ENCODE peak calls at places on chromosomes 4 and X, in nine cellular contexts. One of them, this sample, is unnamed.

GRCh38 chr4:67020079-67020807 is 525.1 kb downstream of the CENPC start:
- DNase-seq in GM12878: no peak
- DNase-seq in DND-41: no peak
- DNase-seq in fibroblast of villous mesenchyme: no peak
- DNase-seq in endothelial cell: no peak
- DNase-seq in dorsolateral prefrontal cortex: no peak
- DNase-seq in heart right ventricle: no peak
- DNase-seq in cardiac fibroblast: peak
- DNase-seq in upper lobe of right lung: no peak
- DNase-seq in this sample: no peak

GRCh38 chr4:52107745-52108144 is 56.6 kb downstream of the SPATA18 start:
- DNase-seq in GM12878: no peak
- DNase-seq in DND-41: no peak
- DNase-seq in fibroblast of villous mesenchyme: no peak
- DNase-seq in endothelial cell: no peak
- DNase-seq in dorsolateral prefrontal cortex: no peak
- DNase-seq in heart right ventricle: no peak
- DNase-seq in cardiac fibroblast: no peak
- DNase-seq in upper lobe of right lung: no peak
- DNase-seq in this sample: no peak

GRCh38 chr4:140027135-140027534 is 126.8 kb downstream of the MAML3 start:
- DNase-seq in GM12878: no peak
- DNase-seq in DND-41: no peak
- DNase-seq in fibroblast of villous mesenchyme: no peak
- DNase-seq in endothelial cell: no peak
- DNase-seq in dorsolateral prefrontal cortex: no peak
- DNase-seq in heart right ventricle: no peak
- DNase-seq in cardiac fibroblast: no peak
- DNase-seq in upper lobe of right lung: no peak
- DNase-seq in this sample: no peak

GRCh38 chr4:7414046-7414445 is 20.7 kb downstream of the PSAPL1 start:
- DNase-seq in GM12878: no peak
- DNase-seq in DND-41: no peak
- DNase-seq in fibroblast of villous mesenchyme: no peak
- DNase-seq in endothelial cell: no peak
- DNase-seq in dorsolateral prefrontal cortex: no peak
- DNase-seq in heart right ventricle: no peak
- DNase-seq in cardiac fibroblast: no peak
- DNase-seq in upper lobe of right lung: peak
- DNase-seq in this sample: peak

GRCh38 chrX:31227250-31227649 is 155.4 kb upstream of the FTHL17 start:
- DNase-seq in GM12878: no peak
- DNase-seq in DND-41: no peak
- DNase-seq in fibroblast of villous mesenchyme: no peak
- DNase-seq in endothelial cell: no peak
- DNase-seq in dorsolateral prefrontal cortex: no peak
- DNase-seq in heart right ventricle: no peak
- DNase-seq in cardiac fibroblast: peak
- DNase-seq in upper lobe of right lung: no peak
- DNase-seq in this sample: no peak

GRCh38 chr4:128823025-128823661 is 13.6 kb downstream of the JADE1 start:
- DNase-seq in GM12878: no peak
- DNase-seq in DND-41: no peak
- DNase-seq in fibroblast of villous mesenchyme: peak
- DNase-seq in endothelial cell: no peak
- DNase-seq in dorsolateral prefrontal cortex: no peak
- DNase-seq in heart right ventricle: no peak
- DNase-seq in cardiac fibroblast: peak
- DNase-seq in upper lobe of right lung: no peak
- DNase-seq in this sample: no peak

GRCh38 chr4:18067031-18067430 is 45.5 kb upstream of the LCORL start:
- DNase-seq in GM12878: no peak
- DNase-seq in DND-41: no peak
- DNase-seq in fibroblast of villous mesenchyme: no peak
- DNase-seq in endothelial cell: no peak
- DNase-seq in dorsolateral prefrontal cortex: no peak
- DNase-seq in heart right ventricle: no peak
- DNase-seq in cardiac fibroblast: no peak
- DNase-seq in upper lobe of right lung: no peak
- DNase-seq in this sample: no peak

GRCh38 chrX:119984652-119985051 is 41.1 kb upstream of the NKAP start:
- DNase-seq in GM12878: no peak
- DNase-seq in DND-41: no peak
- DNase-seq in fibroblast of villous mesenchyme: no peak
- DNase-seq in endothelial cell: no peak
- DNase-seq in dorsolateral prefrontal cortex: no peak
- DNase-seq in heart right ventricle: no peak
- DNase-seq in cardiac fibroblast: no peak
- DNase-seq in upper lobe of right lung: no peak
- DNase-seq in this sample: no peak

GRCh38 chrX:39613508-39613921 is 484.2 kb downstream of the BCOR start:
- DNase-seq in GM12878: no peak
- DNase-seq in DND-41: peak
- DNase-seq in fibroblast of villous mesenchyme: no peak
- DNase-seq in endothelial cell: peak
- DNase-seq in dorsolateral prefrontal cortex: no peak
- DNase-seq in heart right ventricle: peak
- DNase-seq in cardiac fibroblast: no peak
- DNase-seq in upper lobe of right lung: no peak
- DNase-seq in this sample: no peak

GRCh38 chr4:3786196-3786869 is 20.1 kb downstream of the ADRA2C start:
- DNase-seq in GM12878: no peak
- DNase-seq in DND-41: no peak
- DNase-seq in fibroblast of villous mesenchyme: no peak
- DNase-seq in endothelial cell: no peak
- DNase-seq in dorsolateral prefrontal cortex: peak
- DNase-seq in heart right ventricle: peak
- DNase-seq in cardiac fibroblast: no peak
- DNase-seq in upper lobe of right lung: no peak
- DNase-seq in this sample: no peak

GRCh38 chrX:106906361-106906760 is 3.2 kb upstream of the RIPPLY1 start:
- DNase-seq in GM12878: no peak
- DNase-seq in DND-41: no peak
- DNase-seq in fibroblast of villous mesenchyme: no peak
- DNase-seq in endothelial cell: no peak
- DNase-seq in dorsolateral prefrontal cortex: no peak
- DNase-seq in heart right ventricle: no peak
- DNase-seq in cardiac fibroblast: no peak
- DNase-seq in upper lobe of right lung: no peak
- DNase-seq in this sample: no peak

GRCh38 chrX:39928704-39929439 is 168.9 kb downstream of the BCOR start:
- DNase-seq in GM12878: no peak
- DNase-seq in DND-41: no peak
- DNase-seq in fibroblast of villous mesenchyme: no peak
- DNase-seq in endothelial cell: no peak
- DNase-seq in dorsolateral prefrontal cortex: no peak
- DNase-seq in heart right ventricle: no peak
- DNase-seq in cardiac fibroblast: no peak
- DNase-seq in upper lobe of right lung: no peak
- DNase-seq in this sample: no peak

GRCh38 chrX:66728818-66729271 is 90.0 kb upstream of the EDA2R start:
- DNase-seq in GM12878: no peak
- DNase-seq in DND-41: peak
- DNase-seq in fibroblast of villous mesenchyme: peak
- DNase-seq in endothelial cell: peak
- DNase-seq in dorsolateral prefrontal cortex: peak
- DNase-seq in heart right ventricle: peak
- DNase-seq in cardiac fibroblast: peak
- DNase-seq in upper lobe of right lung: peak
- DNase-seq in this sample: no peak

GRCh38 chr4:77994194-77994721 is 62.9 kb upstream of the FRAS1 start:
- DNase-seq in GM12878: no peak
- DNase-seq in DND-41: peak
- DNase-seq in fibroblast of villous mesenchyme: peak
- DNase-seq in endothelial cell: peak
- DNase-seq in dorsolateral prefrontal cortex: no peak
- DNase-seq in heart right ventricle: peak
- DNase-seq in cardiac fibroblast: peak
- DNase-seq in upper lobe of right lung: no peak
- DNase-seq in this sample: no peak

GRCh38 chr4:151417766-151418376 is 8.9 kb downstream of the FHIP1A start:
- DNase-seq in GM12878: no peak
- DNase-seq in DND-41: no peak
- DNase-seq in fibroblast of villous mesenchyme: no peak
- DNase-seq in endothelial cell: no peak
- DNase-seq in dorsolateral prefrontal cortex: no peak
- DNase-seq in heart right ventricle: no peak
- DNase-seq in cardiac fibroblast: peak
- DNase-seq in upper lobe of right lung: no peak
- DNase-seq in this sample: no peak

GRCh38 chr4:140243345-140243753 is 89.4 kb upstream of the MAML3 start:
- DNase-seq in GM12878: peak
- DNase-seq in DND-41: peak
- DNase-seq in fibroblast of villous mesenchyme: no peak
- DNase-seq in endothelial cell: no peak
- DNase-seq in dorsolateral prefrontal cortex: no peak
- DNase-seq in heart right ventricle: no peak
- DNase-seq in cardiac fibroblast: no peak
- DNase-seq in upper lobe of right lung: peak
- DNase-seq in this sample: no peak

DNA sequence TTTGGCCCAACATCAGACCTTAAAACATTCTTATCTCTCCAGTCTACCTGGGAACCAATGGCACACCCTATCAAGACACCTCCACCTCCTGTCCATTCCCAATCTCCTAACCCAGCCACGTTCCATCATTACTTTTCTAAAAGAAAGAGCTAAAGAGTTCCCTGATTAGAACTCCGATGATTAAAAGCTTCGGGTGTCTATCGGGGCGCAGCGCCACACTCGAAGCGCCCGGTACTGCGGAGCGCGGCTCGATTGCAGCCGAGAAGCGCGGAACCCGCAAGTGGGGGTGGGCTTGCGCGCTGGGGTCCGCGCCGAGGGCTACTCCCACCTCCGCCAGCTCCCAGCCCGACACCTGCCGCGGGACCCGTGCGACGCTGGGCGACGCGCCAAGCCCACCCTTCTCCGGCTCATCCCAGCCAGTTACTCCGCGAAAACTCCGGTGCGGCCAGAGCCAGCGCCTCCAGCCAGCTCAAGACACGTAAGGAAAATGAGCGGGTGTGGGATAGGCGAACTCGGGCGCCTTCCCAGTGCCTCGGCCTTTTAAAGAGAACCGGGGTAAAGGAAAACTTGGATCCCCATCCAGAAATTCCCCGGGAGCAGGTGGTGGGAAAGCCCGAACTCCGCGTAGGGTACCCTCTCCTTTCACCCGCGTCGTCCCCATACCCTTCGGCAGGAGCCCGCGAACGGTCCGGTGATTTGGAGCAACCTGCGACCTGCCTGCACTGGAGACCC is 601 bp downstream of the NPY1R start:
- DNase-seq in GM12878: no peak
- DNase-seq in DND-41: no peak
- DNase-seq in fibroblast of villous mesenchyme: peak
- DNase-seq in endothelial cell: peak
- DNase-seq in dorsolateral prefrontal cortex: peak
- DNase-seq in heart right ventricle: no peak
- DNase-seq in cardiac fibroblast: peak
- DNase-seq in upper lobe of right lung: peak
- DNase-seq in this sample: peak
- TF ChIP-seq CTCF in GM12878: no peak
- TF ChIP-seq CTCF in DND-41: no peak
- TF ChIP-seq CTCF in fibroblast of villous mesenchyme: no peak
- TF ChIP-seq CTCF in endothelial cell: no peak
- TF ChIP-seq CTCF in dorsolateral prefrontal cortex: no peak
- TF ChIP-seq CTCF in heart right ventricle: no peak
- TF ChIP-seq CTCF in cardiac fibroblast: no peak
- TF ChIP-seq CTCF in upper lobe of right lung: no peak
- TF ChIP-seq CTCF in this sample: no peak

GRCh38 chrX:145410622-145411021 is 163.3 kb downstream of the SPANXN1 start:
- DNase-seq in GM12878: no peak
- DNase-seq in DND-41: no peak
- DNase-seq in fibroblast of villous mesenchyme: no peak
- DNase-seq in endothelial cell: no peak
- DNase-seq in dorsolateral prefrontal cortex: no peak
- DNase-seq in heart right ventricle: no peak
- DNase-seq in cardiac fibroblast: no peak
- DNase-seq in upper lobe of right lung: no peak
- DNase-seq in this sample: no peak

DNA sequence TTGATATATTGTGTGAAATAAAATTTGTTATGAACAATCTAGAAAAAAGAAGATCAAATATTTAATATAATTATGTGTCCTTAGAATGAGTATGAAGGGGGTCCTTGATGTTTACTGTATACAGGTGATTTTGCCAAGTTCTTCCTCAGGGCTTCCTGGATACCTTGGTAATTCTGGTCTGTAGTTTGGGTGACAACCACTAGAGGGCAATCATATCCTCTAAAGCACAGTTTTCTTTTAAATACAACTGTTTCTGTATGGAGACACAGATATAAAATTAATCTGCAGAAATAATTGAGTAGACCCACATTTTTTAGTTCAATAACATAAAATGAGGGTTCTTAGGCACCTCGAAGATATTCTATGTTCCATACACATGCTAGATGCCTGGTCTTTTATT is 157.7 kb downstream of the SPANXN1 start:
- DNase-seq in GM12878: no peak
- DNase-seq in DND-41: peak
- DNase-seq in fibroblast of villous mesenchyme: peak
- DNase-seq in endothelial cell: peak
- DNase-seq in dorsolateral prefrontal cortex: no peak
- DNase-seq in heart right ventricle: no peak
- DNase-seq in cardiac fibroblast: peak
- DNase-seq in upper lobe of right lung: no peak
- DNase-seq in this sample: no peak
- TF ChIP-seq CTCF in GM12878: peak
- TF ChIP-seq CTCF in DND-41: peak
- TF ChIP-seq CTCF in fibroblast of villous mesenchyme: peak
- TF ChIP-seq CTCF in endothelial cell: peak
- TF ChIP-seq CTCF in dorsolateral prefrontal cortex: peak
- TF ChIP-seq CTCF in heart right ventricle: peak
- TF ChIP-seq CTCF in cardiac fibroblast: peak
- TF ChIP-seq CTCF in upper lobe of right lung: peak
- TF ChIP-seq CTCF in this sample: peak

GRCh38 chr4:108492816-108493595 is 127.4 kb upstream of the RPL34 start:
- DNase-seq in GM12878: no peak
- DNase-seq in DND-41: peak
- DNase-seq in fibroblast of villous mesenchyme: peak
- DNase-seq in endothelial cell: peak
- DNase-seq in dorsolateral prefrontal cortex: no peak
- DNase-seq in heart right ventricle: no peak
- DNase-seq in cardiac fibroblast: peak
- DNase-seq in upper lobe of right lung: no peak
- DNase-seq in this sample: no peak
- TF ChIP-seq CTCF in GM12878: peak
- TF ChIP-seq CTCF in DND-41: peak
- TF ChIP-seq CTCF in fibroblast of villous mesenchyme: peak
- TF ChIP-seq CTCF in endothelial cell: peak
- TF ChIP-seq CTCF in dorsolateral prefrontal cortex: no peak
- TF ChIP-seq CTCF in heart right ventricle: no peak
- TF ChIP-seq CTCF in cardiac fibroblast: peak
- TF ChIP-seq CTCF in upper lobe of right lung: peak
- TF ChIP-seq CTCF in this sample: no peak

GRCh38 chrX:65034292-65034640 is 58.0 kb upstream of the ZC4H2 start:
- DNase-seq in GM12878: no peak
- DNase-seq in DND-41: no peak
- DNase-seq in fibroblast of villous mesenchyme: no peak
- DNase-seq in endothelial cell: no peak
- DNase-seq in dorsolateral prefrontal cortex: no peak
- DNase-seq in heart right ventricle: no peak
- DNase-seq in cardiac fibroblast: no peak
- DNase-seq in upper lobe of right lung: no peak
- DNase-seq in this sample: no peak

GRCh38 chrX:65035451-65035779 is 59.2 kb upstream of the ZC4H2 start:
- DNase-seq in GM12878: no peak
- DNase-seq in DND-41: no peak
- DNase-seq in fibroblast of villous mesenchyme: peak
- DNase-seq in endothelial cell: peak
- DNase-seq in dorsolateral prefrontal cortex: peak
- DNase-seq in heart right ventricle: peak
- DNase-seq in cardiac fibroblast: no peak
- DNase-seq in upper lobe of right lung: no peak
- DNase-seq in this sample: no peak

GRCh38 chrX:65034641-65035450 is 58.6 kb upstream of the ZC4H2 start:
- DNase-seq in GM12878: no peak
- DNase-seq in DND-41: peak
- DNase-seq in fibroblast of villous mesenchyme: peak
- DNase-seq in endothelial cell: peak
- DNase-seq in dorsolateral prefrontal cortex: peak
- DNase-seq in heart right ventricle: peak
- DNase-seq in cardiac fibroblast: peak
- DNase-seq in upper lobe of right lung: peak
- DNase-seq in this sample: no peak
- TF ChIP-seq CTCF in GM12878: no peak
- TF ChIP-seq CTCF in DND-41: peak
- TF ChIP-seq CTCF in fibroblast of villous mesenchyme: peak
- TF ChIP-seq CTCF in endothelial cell: peak
- TF ChIP-seq CTCF in dorsolateral prefrontal cortex: peak
- TF ChIP-seq CTCF in heart right ventricle: no peak
- TF ChIP-seq CTCF in cardiac fibroblast: peak
- TF ChIP-seq CTCF in upper lobe of right lung: peak
- TF ChIP-seq CTCF in this sample: no peak

This sample was measured in D721Med.